ENCODE peak calls at places on chromosomes 4 and X, in six cellular contexts. N is stimulated activated CD8-positive, alpha-beta memory T cell treated with anti-CD3 and anti-CD28 coated beads, Interleukin-4, amount 100 ng/mL, for 1 hour; T is NCI-H345; R is lung microvascular endothelial cell; X is transverse colon; K is activated naive CD4-positive, alpha-beta T cell. J is an unnamed sample.

GRCh38 chr4:62771656-62772557 is 1571.8 kb downstream of the ADGRL3 start:
- DNase-seq in N (no peak), T (no peak), R (no peak), X (no peak), K (no peak), J (no peak)

GRCh38 chrX:43005561-43005960 is 227.6 kb upstream of the PPP1R2C start:
- DNase-seq in N (no peak), T (no peak), R (no peak), X (no peak), K (no peak), J (no peak)

GRCh38 chr4:75211422-75211821 is 278.5 kb downstream of the PARM1 start:
- DNase-seq in N (no peak), T (no peak), R (peak), X (no peak), K (no peak), J (no peak)

GRCh38 chr4:48225368-48226141 is 44.1 kb downstream of the TEC start:
- DNase-seq in N (no peak), T (no peak), R (no peak), X (no peak), K (no peak), J (no peak)

GRCh38 chr4:140242357-140243284 is 88.6 kb upstream of the MAML3 start:
- DNase-seq in N (no peak), T (no peak), R (no peak), X (peak), K (no peak), J (no peak)

GRCh38 chrX:20197641-20198210 is 56.1 kb upstream of the EIF1AX start:
- DNase-seq in N (no peak), T (no peak), R (no peak), X (no peak), K (no peak), J (no peak)

GRCh38 chr4:25180524-25181131 is 20.4 kb upstream of the SEPSECS start:
- DNase-seq in N (no peak), T (no peak), R (peak), X (peak), K (peak), J (no peak)

GRCh38 chrX:119919835-119920585 is 23.5 kb downstream of the NKAP start:
- DNase-seq in N (no peak), T (no peak), R (no peak), X (no peak), K (no peak), J (no peak)

GRCh38 chr4:123889376-123889945 is 492.9 kb downstream of the SPRY1 start:
- DNase-seq in N (no peak), T (no peak), R (peak), X (no peak), K (no peak), J (no peak)

GRCh38 chr4:115537387-115537786 is 424.0 kb upstream of the NDST4 start:
- DNase-seq in N (no peak), T (peak), R (no peak), X (no peak), K (no peak), J (peak)

GRCh38 chrX:114584983-114585842 is 1.3 kb downstream of the HTR2C start:
- DNase-seq in N (no peak), T (no peak), R (no peak), X (no peak), K (no peak), J (no peak)

GRCh38 chr4:1413687-1414479 is 7.6 kb upstream of the NKX1-1 start:
- DNase-seq in N (no peak), T (no peak), R (no peak), X (no peak), K (no peak), J (no peak)

GRCh38 chr4:7396186-7396585 is 38.5 kb downstream of the PSAPL1 start:
- DNase-seq in N (no peak), T (no peak), R (no peak), X (no peak), K (no peak), J (no peak)

GRCh38 chr4:3402409-3403103 is 39.2 kb upstream of the HGFAC start:
- DNase-seq in N (no peak), T (no peak), R (no peak), X (no peak), K (no peak), J (no peak)

GRCh38 chrX:136542281-136542680 is 10.3 kb downstream of the VGLL1 start:
- DNase-seq in N (no peak), T (no peak), R (no peak), X (no peak), K (no peak), J (no peak)

GRCh38 chrX:50536955-50537354 is 66.3 kb upstream of the DGKK start:
- DNase-seq in N (no peak), T (no peak), R (no peak), X (no peak), K (no peak), J (no peak)

GRCh38 chrX:129876734-129877395 is 29.1 kb upstream of the UTP14A start:
- DNase-seq in N (no peak), T (peak), R (peak), X (no peak), K (no peak), J (no peak)

GRCh38 chr4:74056858-74057562 is 18.5 kb upstream of the CXCL3 start:
- DNase-seq in N (no peak), T (no peak), R (peak), X (no peak), K (no peak), J (no peak)

GRCh38 chr4:108270466-108271450 is 102.0 kb upstream of the LEF1 start:
- DNase-seq in N (no peak), T (no peak), R (peak), X (no peak), K (no peak), J (no peak)

GRCh38 chrX:40933132-40934078 is 151.8 kb upstream of the USP9X start:
- DNase-seq in N (no peak), T (no peak), R (peak), X (no peak), K (no peak), J (no peak)

GRCh38 chr4:128524311-128524710 is 236.7 kb upstream of the PGRMC2 start:
- DNase-seq in N (no peak), T (no peak), R (peak), X (peak), K (no peak), J (no peak)

GRCh38 chrX:13430136-13430827 is 110.4 kb upstream of the ATXN3L start:
- DNase-seq in N (no peak), T (no peak), R (no peak), X (no peak), K (no peak), J (no peak)

GRCh38 chr4:79700356-79700755 is 292.3 kb upstream of the GK2 start:
- DNase-seq in N (no peak), T (no peak), R (no peak), X (no peak), K (no peak), J (no peak)

GRCh38 chr4:155617312-155617711 is 49.3 kb upstream of the GUCY1A1 start:
- DNase-seq in N (no peak), T (no peak), R (no peak), X (no peak), K (no peak), J (no peak)

GRCh38 chr4:84971319-84971932 is 4.9 kb upstream of the WDFY3 start:
- DNase-seq in N (no peak), T (peak), R (peak), X (no peak), K (no peak), J (peak)

GRCh38 chr4:121794505-121795192 is 6.5 kb upstream of the EXOSC9 start:
- DNase-seq in N (no peak), T (no peak), R (no peak), X (no peak), K (no peak), J (no peak)

GRCh38 chr4:67934628-67935027 is 28.7 kb downstream of the TMPRSS11A start:
- DNase-seq in N (no peak), T (peak), R (peak), X (no peak), K (no peak), J (peak)

GRCh38 chr4:176775326-176775725 is 17.4 kb downstream of the VEGFC start:
- DNase-seq in N (no peak), T (no peak), R (no peak), X (no peak), K (no peak), J (no peak)

GRCh38 chr4:2832309-2832980 is 11.2 kb upstream of the ADD1 start:
- DNase-seq in N (no peak), T (no peak), R (no peak), X (peak), K (no peak), J (no peak)

GRCh38 chrX:20571611-20572010 is 304.9 kb upstream of the RPS6KA3 start:
- DNase-seq in N (no peak), T (no peak), R (peak), X (no peak), K (no peak), J (no peak)

GRCh38 chr4:129708776-129709175 is 612.8 kb downstream of the C4orf33 start:
- DNase-seq in N (no peak), T (no peak), R (no peak), X (no peak), K (no peak), J (no peak)

GRCh38 chr4:100208964-100209363 is 18.7 kb upstream of the DDIT4L start:
- DNase-seq in N (no peak), T (no peak), R (no peak), X (no peak), K (no peak), J (no peak)

GRCh38 chrX:40938418-40938817 is 146.8 kb upstream of the USP9X start:
- DNase-seq in N (no peak), T (no peak), R (peak), X (no peak), K (no peak), J (no peak)

GRCh38 chr4:185689407-185689806 is 122.6 kb downstream of the SORBS2 start:
- DNase-seq in N (no peak), T (no peak), R (no peak), X (no peak), K (no peak), J (no peak)

GRCh38 chrX:110001702-110002299 is 1.1 kb upstream of the TMEM164 start:
- DNase-seq in N (no peak), T (no peak), R (no peak), X (no peak), K (no peak), J (no peak)